ENCODE peak calls at places on chromosomes 13 and 19, in nine cellular contexts. C is fibroblast of villous mesenchyme, Z is A549, H is body of pancreas, V is sigmoid colon, O is tibial artery, Y is pancreas, T is brain microvascular endothelial cell, P is PC-3. Q is an unnamed sample.

GRCh38 chr19:50377051-50377441 is 789 bp downstream of the NR1H2 start:
- DNase-seq in C (no peak), Z (peak), H (peak), V (peak), O (peak), Y (peak), T (no peak), P (peak), Q (peak)

GRCh38 chr13:77565635-77566034 is 30.1 kb downstream of the SCEL start:
- DNase-seq in C (peak), Z (peak), H (no peak), V (no peak), O (no peak), Y (no peak), T (peak), P (peak), Q (peak)

GRCh38 chr13:48504606-48505369 is 28.1 kb downstream of the RCBTB2 start:
- DNase-seq in C (no peak), Z (no peak), H (no peak), V (no peak), O (no peak), Y (no peak), T (no peak), P (no peak), Q (no peak)

GRCh38 chr19:51123381-51124186 is 1.1 kb upstream of the SIGLEC9 start:
- DNase-seq in C (no peak), Z (no peak), H (no peak), V (peak), O (no peak), Y (no peak), T (no peak), P (no peak), Q (no peak)

GRCh38 chr13:77838271-77838670 is 80.4 kb downstream of the EDNRB start:
- DNase-seq in C (no peak), Z (no peak), H (no peak), V (no peak), O (no peak), Y (no peak), T (no peak), P (no peak), Q (no peak)

GRCh38 chr13:48532146-48532472 is 771 bp downstream of the RCBTB2 start:
- DNase-seq in C (peak), Z (no peak), H (no peak), V (no peak), O (no peak), Y (no peak), T (no peak), P (peak), Q (peak)

GRCh38 chr13:76992548-76993001 is 694 bp downstream of the CLN5 start:
- DNase-seq in C (peak), Z (peak), H (peak), V (no peak), O (no peak), Y (peak), T (no peak), P (peak), Q (peak)

GRCh38 chr19:48329167-48329891 is 4.0 kb downstream of the EMP3 start:
- DNase-seq in C (peak), Z (no peak), H (peak), V (no peak), O (no peak), Y (no peak), T (no peak), P (peak), Q (peak)

GRCh38 chr19:35248310-35249145 is at the start of gene LSR:
- DNase-seq in C (no peak), Z (peak), H (peak), V (no peak), O (peak), Y (peak), T (no peak), P (peak), Q (no peak)

GRCh38 chr19:42076375-42076944 is 494 bp downstream of the ZNF574 start:
- DNase-seq in C (no peak), Z (peak), H (no peak), V (no peak), O (peak), Y (no peak), T (no peak), P (peak), Q (no peak)

GRCh38 chr13:91739751-91740150 is 341.3 kb downstream of the GPC5 start:
- DNase-seq in C (no peak), Z (no peak), H (no peak), V (no peak), O (no peak), Y (no peak), T (no peak), P (no peak), Q (no peak)

GRCh38 chr13:40672310-40673060 is 6.0 kb upstream of the FOXO1 start:
- DNase-seq in C (peak), Z (peak), H (peak), V (no peak), O (no peak), Y (no peak), T (peak), P (peak), Q (peak)

GRCh38 chr19:38023245-38023644 is 116.2 kb downstream of the SIPA1L3 start:
- DNase-seq in C (peak), Z (no peak), H (no peak), V (no peak), O (no peak), Y (no peak), T (peak), P (no peak), Q (peak)

GRCh38 chr19:18193388-18194207 is 580 bp downstream of the MPV17L2 start:
- DNase-seq in C (no peak), Z (no peak), H (no peak), V (peak), O (peak), Y (no peak), T (no peak), P (peak), Q (no peak)

GRCh38 chr19:10006335-10006708 is 4.0 kb downstream of the COL5A3 start:
- DNase-seq in C (peak), Z (no peak), H (peak), V (peak), O (peak), Y (no peak), T (no peak), P (no peak), Q (peak)

GRCh38 chr13:113992276-113993005 is 18.6 kb upstream of the C13orf46 start:
- DNase-seq in C (no peak), Z (no peak), H (peak), V (no peak), O (no peak), Y (no peak), T (no peak), P (no peak), Q (no peak)

GRCh38 chr19:40601061-40601973 is at the start of gene LTBP4:
- DNase-seq in C (peak), Z (no peak), H (peak), V (peak), O (peak), Y (peak), T (no peak), P (no peak), Q (peak)
- TF ChIP-seq CTCF in C (peak), Z (no peak), H (no peak), V (no peak), O (no peak), Y (no peak), T (peak), P (no peak), Q (no peak)

GRCh38 chr19:3463039-3463958 is 17.0 kb downstream of the SMIM24 start:
- DNase-seq in C (no peak), Z (no peak), H (no peak), V (no peak), O (no peak), Y (no peak), T (no peak), P (no peak), Q (no peak)
- H3K4me3 ChIP-seq in C (no peak), Z (no peak), H (no peak), V (no peak), O (no peak), Y (no peak), T (no peak), P (no peak), Q (no peak)

GRCh38 chr13:32001769-32002168 is 29.8 kb upstream of the FRY start:
- DNase-seq in C (no peak), Z (no peak), H (no peak), V (no peak), O (no peak), Y (no peak), T (no peak), P (no peak), Q (no peak)

GRCh38 chr13:31997641-31998040 is 33.9 kb upstream of the FRY start:
- DNase-seq in C (no peak), Z (no peak), H (no peak), V (no peak), O (no peak), Y (no peak), T (no peak), P (no peak), Q (no peak)

GRCh38 chr13:31998131-31998530 is 33.4 kb upstream of the FRY start:
- DNase-seq in C (peak), Z (no peak), H (no peak), V (no peak), O (no peak), Y (no peak), T (no peak), P (no peak), Q (no peak)

GRCh38 chr13:32001392-32001768 is 30.2 kb upstream of the FRY start:
- DNase-seq in C (peak), Z (peak), H (peak), V (no peak), O (no peak), Y (peak), T (peak), P (peak), Q (peak)

GRCh38 chr13:31996611-31997010 is 35.0 kb upstream of the FRY start:
- DNase-seq in C (no peak), Z (no peak), H (no peak), V (no peak), O (no peak), Y (no peak), T (no peak), P (no peak), Q (no peak)
- TF ChIP-seq CTCF in C (no peak), Z (no peak), H (no peak), V (no peak), O (no peak), Y (no peak), T (peak), P (no peak), Q (no peak)

GRCh38 chr19:6396305-6396704 is 3.3 kb upstream of the GTF2F1 start:
- DNase-seq in C (no peak), Z (no peak), H (no peak), V (no peak), O (no peak), Y (no peak), T (no peak), P (no peak), Q (no peak)
- H3K4me3 ChIP-seq in C (no peak), Z (no peak), H (no peak), V (no peak), O (no peak), Y (no peak), T (no peak), P (no peak), Q (no peak)

Q was measured in cardiac fibroblast.